ENCODE peak calls at places on chromosome 19, in seven cellular contexts. Q is endothelial cell of umbilical vein; Z is CD4-positive, alpha-beta memory T cell; P is brain microvascular endothelial cell; F is naive thymus-derived CD8-positive, alpha-beta T cell; D is activated CD8-positive, alpha-beta memory T cell treated with anti-CD3 and anti-CD28 coated beads for 24 hours; G is fibroblast of the conjunctiva. J is an unnamed sample.

GRCh38 chr19:48203227-48203793 is 32.8 kb downstream of the ZSWIM9 start:
- DNase-seq in G (no peak), D (peak), Z (no peak), Q (no peak), P (no peak), F (no peak), J (no peak)

GRCh38 chr19:58003153-58003828 is 671 bp upstream of the ZNF606 start:
- DNase-seq in D (no peak), Z (no peak), Q (no peak), P (no peak), F (no peak), G (no peak), J (peak)

GRCh38 chr19:51448011-51448744 is 10.1 kb downstream of the SIGLEC8 start:
- DNase-seq in P (no peak), Z (peak), Q (no peak), G (no peak), F (no peak), D (peak), J (no peak)

GRCh38 chr19:35856546-35857149 is at the start of gene KIRREL2:
- DNase-seq in G (no peak), D (peak), Z (peak), P (no peak), Q (no peak), F (no peak), J (no peak)

GRCh38 chr19:12330340-12330739 is 3.1 kb downstream of the ZNF563 start:
- DNase-seq in P (no peak), Q (no peak), Z (no peak), F (no peak), D (no peak), G (no peak), J (no peak)

GRCh38 chr19:34990578-34991192 is 9.4 kb upstream of the GRAMD1A start:
- DNase-seq in Q (no peak), P (no peak), D (peak), Z (no peak), F (no peak), G (no peak), J (no peak)

GRCh38 chr19:5798244-5798643 is 6.6 kb upstream of the NRTN start:
- DNase-seq in Z (no peak), P (no peak), Q (no peak), D (no peak), F (no peak), G (no peak), J (no peak)

GRCh38 chr19:33712268-33712667 is 84.4 kb upstream of the KCTD15 start:
- DNase-seq in Q (no peak), G (no peak), P (no peak), F (no peak), Z (no peak), D (no peak), J (no peak)

GRCh38 chr19:58544591-58545285 is 874 bp downstream of the TRIM28 start:
- DNase-seq in D (no peak), F (peak), P (no peak), Z (no peak), Q (peak), G (no peak), J (no peak)

GRCh38 chr19:48283908-48284307 is 14.0 kb downstream of the ZNF114 start:
- DNase-seq in F (no peak), P (peak), Q (no peak), Z (no peak), D (no peak), G (no peak), J (no peak)

GRCh38 chr19:42239544-42240220 is 2.7 kb downstream of the GSK3A start:
- DNase-seq in P (no peak), Q (no peak), F (no peak), D (no peak), Z (no peak), G (no peak), J (no peak)

GRCh38 chr19:42199440-42200115 is 17.9 kb downstream of the DEDD2 start:
- DNase-seq in P (no peak), F (no peak), Q (no peak), G (no peak), Z (peak), D (peak), J (peak)

GRCh38 chr19:1785310-1785709 is 26.8 kb downstream of the ATP8B3 start:
- DNase-seq in P (no peak), D (no peak), Z (no peak), G (no peak), F (no peak), Q (no peak), J (no peak)

GRCh38 chr19:20315543-20315942 is 148.5 kb downstream of the ZNF486 start:
- DNase-seq in Z (no peak), D (no peak), P (no peak), Q (no peak), F (no peak), G (no peak), J (no peak)

GRCh38 chr19:4456566-4456842 is 1.1 kb downstream of the UBXN6 start:
- DNase-seq in D (no peak), P (peak), Q (peak), F (no peak), G (peak), Z (no peak), J (peak)

GRCh38 chr19:3360494-3361383 is 5.6 kb upstream of the NFIC start:
- DNase-seq in F (peak), Z (peak), Q (peak), P (no peak), D (peak), G (no peak), J (no peak)

GRCh38 chr19:42168206-42168605 is 36.0 kb upstream of the POU2F2 start:
- DNase-seq in P (no peak), G (no peak), Q (no peak), F (no peak), Z (no peak), D (no peak), J (peak)

GRCh38 chr19:32924200-32924599 is 47.6 kb downstream of the CEP89 start:
- DNase-seq in Z (no peak), F (no peak), D (no peak), Q (no peak), P (peak), G (no peak), J (no peak)

GRCh38 chr19:33409906-33410685 is 36.6 kb downstream of the CEBPG start:
- DNase-seq in F (no peak), G (no peak), Z (no peak), P (no peak), D (no peak), Q (no peak), J (no peak)

GRCh38 chr19:16180611-16181010 is 4.6 kb upstream of the FAM32A start:
- DNase-seq in Q (no peak), F (no peak), G (peak), Z (no peak), P (peak), D (no peak), J (peak)

GRCh38 chr19:49497047-49497789 is 984 bp downstream of the RPS11 start:
- DNase-seq in P (peak), F (peak), Q (peak), Z (peak), D (peak), G (no peak), J (peak)

GRCh38 chr19:45402469-45403070 is 2.3 kb downstream of the PPP1R13L start:
- DNase-seq in Q (peak), D (peak), G (no peak), Z (no peak), P (peak), F (peak), J (peak)

GRCh38 chr19:33024398-33024797 is 40.3 kb downstream of the RHPN2 start:
- DNase-seq in Z (no peak), D (no peak), G (no peak), F (no peak), Q (no peak), P (no peak), J (no peak)

GRCh38 chr19:14054721-14055120 is 7.2 kb downstream of the PALM3 start:
- DNase-seq in G (no peak), D (no peak), P (no peak), Z (no peak), F (no peak), Q (no peak), J (no peak)

J was measured in bronchial epithelial cell.